ENCODE peak calls at places on chromosomes 7 and 10, in five cellular contexts. K is BE2C, A is GM12878, P is NCI-H510A, H is fibroblast of gingiva. L is an unnamed sample.

GRCh38 chr7:105602325-105603305 is 21.3 kb upstream of the EFCAB10 start:
- DNase-seq in K (no peak), A (no peak), P (no peak), H (peak), L (no peak)

GRCh38 chr10:95308389-95309302 is 17.8 kb upstream of the PDLIM1 start:
- DNase-seq in K (no peak), A (no peak), P (no peak), H (peak), L (no peak)

GRCh38 chr10:76429642-76430041 is 998.2 kb downstream of the LRMDA start:
- DNase-seq in K (no peak), A (no peak), P (no peak), H (peak), L (no peak)

GRCh38 chr7:100008525-100008924 is 6.9 kb upstream of the ZKSCAN1 start:
- DNase-seq in K (no peak), A (no peak), P (no peak), H (no peak), L (no peak)

GRCh38 chr7:65746398-65746669 is 126.5 kb upstream of the VKORC1L1 start:
- DNase-seq in K (no peak), A (no peak), P (no peak), H (peak), L (no peak)

GRCh38 chr7:116525298-116525912 is 569 bp downstream of the CAV1 start:
- DNase-seq in K (no peak), A (no peak), P (no peak), H (peak), L (peak)

GRCh38 chr10:58919927-58920654 is 256.4 kb upstream of the PHYHIPL start:
- DNase-seq in K (no peak), A (no peak), P (no peak), H (peak), L (no peak)

GRCh38 chr7:150439926-150440325 is 10.5 kb upstream of the GIMAP8 start:
- DNase-seq in K (no peak), A (no peak), P (no peak), H (no peak), L (no peak)

GRCh38 chr7:17095001-17095574 is 203.4 kb upstream of the AHR start:
- DNase-seq in K (no peak), A (no peak), P (no peak), H (peak), L (no peak)

GRCh38 chr7:2929321-2930201 is 85.5 kb upstream of the GNA12 start:
- DNase-seq in K (no peak), A (no peak), P (no peak), H (no peak), L (no peak)

GRCh38 chr10:79331709-79332108 is 15.6 kb upstream of the PPIF start:
- DNase-seq in K (no peak), A (peak), P (no peak), H (peak), L (peak)

GRCh38 chr7:120725376-120726039 is 132.4 kb downstream of the TSPAN12 start:
- DNase-seq in K (no peak), A (no peak), P (no peak), H (peak), L (no peak)

GRCh38 chr10:122998360-122998917 is 10.2 kb downstream of the IKZF5 start:
- DNase-seq in K (no peak), A (no peak), P (no peak), H (no peak), L (no peak)

GRCh38 chr7:107501593-107501992 is 31.7 kb downstream of the GPR22 start:
- DNase-seq in K (peak), A (no peak), P (no peak), H (peak), L (no peak)

GRCh38 chr7:131945313-131945831 is 388.9 kb upstream of the PODXL start:
- DNase-seq in K (peak), A (no peak), P (peak), H (peak), L (no peak)

GRCh38 chr10:124690971-124691370 is 53.2 kb downstream of the FAM53B start:
- DNase-seq in K (no peak), A (no peak), P (no peak), H (no peak), L (no peak)

GRCh38 chr10:42975005-42975493 is 101.8 kb upstream of the RET start:
- DNase-seq in K (peak), A (no peak), P (no peak), H (no peak), L (no peak)

GRCh38 chr7:155380221-155380861 is 77.6 kb upstream of the EN2 start:
- DNase-seq in K (peak), A (no peak), P (peak), H (peak), L (peak)